ENCODE peak calls at places on chromosomes 4 and X, in four cellular contexts. I is K562, P is GM12878, T is HepG2. J is an unnamed sample.

GRCh38 chr4:40283968-40284367 is 51.2 kb upstream of the CHRNA9 start:
- DNase-seq in I (peak; percentile 30), P (no peak), T (no peak), J (no peak)

GRCh38 chr4:174260099-174260498 is 23.4 kb downstream of the FBXO8 start:
- DNase-seq in I (no peak), P (no peak), T (peak; percentile 70), J (no peak)

GRCh38 chr4:76527666-76528065 is 92.6 kb downstream of the SHROOM3 start:
- DNase-seq in I (no peak), P (no peak), T (no peak), J (no peak)

GRCh38 chrX:151970027-151970426 is 4.4 kb downstream of the GABRE start:
- DNase-seq in I (no peak), P (no peak), T (no peak), J (no peak)

GRCh38 chr4:43992552-43992951 is 456.1 kb downstream of the KCTD8 start:
- DNase-seq in I (no peak), P (no peak), T (no peak), J (no peak)

GRCh38 chr4:54542540-54543041 is 115.2 kb upstream of the KIT start:
- DNase-seq in I (peak; percentile 76), P (no peak), T (no peak), J (no peak)

GRCh38 chrX:39506131-39506530 is 591.6 kb downstream of the BCOR start:
- DNase-seq in I (no peak), P (no peak), T (no peak), J (no peak)

GRCh38 chr4:94339779-94340178 is 2.9 kb downstream of the HPGDS start:
- DNase-seq in I (no peak), P (no peak), T (no peak), J (no peak)

GRCh38 chrX:44874481-44875184 is 1.6 kb downstream of the KDM6A start:
- DNase-seq in I (peak; percentile 31), P (no peak), T (no peak), J (peak; percentile 23)

GRCh38 chrX:130110379-130111219 is at the start of gene ELF4:
- DNase-seq in I (peak; percentile 78), P (no peak), T (no peak), J (peak; percentile 67)

GRCh38 chr4:112099701-112100289 is 45.5 kb upstream of the FAM241A start:
- DNase-seq in I (peak; percentile 35), P (peak; percentile 27), T (peak; percentile 57), J (peak; percentile 30)

GRCh38 chr4:751676-752075 is 46.0 kb downstream of the PCGF3 start:
- DNase-seq in I (no peak), P (no peak), T (no peak), J (no peak)

GRCh38 chr4:156291317-156291716 is 337.7 kb upstream of the CTSO start:
- DNase-seq in I (no peak), P (no peak), T (no peak), J (no peak)

GRCh38 chrX:1361275-1361674 is 24.7 kb downstream of the IL3RA start:
- DNase-seq in I (no peak), P (no peak), T (no peak), J (no peak)

GRCh38 chr4:3487861-3488260 is 24.8 kb downstream of the DOK7 start:
- DNase-seq in I (no peak), P (no peak), T (no peak), J (no peak)

GRCh38 chr4:174534461-174534860 is 12.2 kb upstream of the HPGD start:
- DNase-seq in I (no peak), P (no peak), T (no peak), J (no peak)

GRCh38 chr4:112889619-112890294 is 159.7 kb upstream of the ANK2 start:
- DNase-seq in I (no peak), P (peak; percentile 23), T (no peak), J (no peak)

GRCh38 chrX:22320236-22320635 is 47.5 kb downstream of the CBLL2 start:
- DNase-seq in I (no peak), P (no peak), T (no peak), J (no peak)

GRCh38 chrX:42027367-42028025 is 104.1 kb upstream of the CASK start:
- DNase-seq in I (no peak), P (peak; percentile 1), T (peak; percentile 15), J (no peak)

GRCh38 chrX:45517090-45517973 is 316.7 kb upstream of the DIPK2B start:
- DNase-seq in I (no peak), P (no peak), T (peak; percentile 16), J (no peak)

GRCh38 chrX:72201836-72202536 is 20.4 kb downstream of the PIN4 start:
- DNase-seq in I (no peak), P (no peak), T (no peak), J (no peak)

GRCh38 chrX:151478052-151478451 is 81.0 kb downstream of the VMA21 start:
- DNase-seq in I (no peak), P (no peak), T (no peak), J (no peak)

GRCh38 chr4:7261174-7261573 is 68.8 kb downstream of the SORCS2 start:
- DNase-seq in I (no peak), P (no peak), T (no peak), J (no peak)

GRCh38 chr4:16136771-16137170 is 52.9 kb upstream of the PROM1 start:
- DNase-seq in I (no peak), P (no peak), T (no peak), J (no peak)

GRCh38 chrX:119537487-119537886 is 27.7 kb downstream of the STEEP1 start:
- DNase-seq in I (no peak), P (no peak), T (no peak), J (no peak)

GRCh38 chr4:153750197-153750817 is 9.5 kb downstream of the RNF175 start:
- DNase-seq in I (peak; percentile 29), P (peak; percentile 31), T (peak; percentile 61), J (peak; percentile 76)

GRCh38 chr4:52714597-52715254 is 36.5 kb downstream of the ERVMER34-1 start:
- DNase-seq in I (no peak), P (no peak), T (no peak), J (no peak)

GRCh38 chrX:129318375-129318774 is 204.9 kb downstream of the SMARCA1 start:
- DNase-seq in I (no peak), P (no peak), T (peak; percentile 21), J (peak; percentile 18)

GRCh38 chr4:184514121-184514988 is 40.0 kb upstream of the IRF2 start:
- DNase-seq in I (peak; percentile 26), P (peak; percentile 94), T (no peak), J (no peak)

GRCh38 chr4:76251448-76252270 is at the start of gene FAM47E:
- DNase-seq in I (peak; percentile 25), P (no peak), T (peak; percentile 57), J (peak; percentile 80)

GRCh38 chr4:83282049-83282535 is 2.5 kb downstream of the COQ2 start:
- DNase-seq in I (peak; percentile 22), P (no peak), T (peak; percentile 53), J (peak; percentile 33)

GRCh38 chr4:75672461-75673026 is 667 bp downstream of the G3BP2 start:
- DNase-seq in I (peak; percentile 56), P (peak; percentile 8), T (peak; percentile 36), J (peak; percentile 55)

GRCh38 chr4:37224832-37225231 is 19.7 kb upstream of the NWD2 start:
- DNase-seq in I (no peak), P (no peak), T (no peak), J (no peak)

DNA sequence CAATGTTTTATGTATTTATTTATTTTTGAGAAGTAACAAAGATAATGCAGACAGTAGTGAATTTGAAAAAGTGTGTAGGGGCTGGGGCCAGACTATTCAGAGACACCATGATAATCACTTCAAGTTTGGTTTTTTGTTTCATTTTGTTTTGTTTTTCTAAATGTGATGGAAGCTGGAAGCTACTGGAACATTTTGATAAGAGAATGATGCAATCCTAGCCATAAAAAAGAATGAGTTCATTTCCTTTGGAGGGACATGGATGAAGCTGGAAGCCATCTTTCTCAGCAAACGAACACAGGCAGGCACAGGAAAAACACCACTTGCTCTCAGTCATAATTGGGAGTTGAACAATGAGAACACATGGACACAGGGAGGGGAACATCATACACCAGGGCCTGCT is 706.6 kb upstream of the EPHA5 start:
- DNase-seq in I (no peak), P (no peak), T (no peak), J (no peak)
- TF ChIP-seq FOXK2 in I (no peak), P (no peak), T (no peak), J (no peak)

GRCh38 chr4:145703850-145704528 is 24.0 kb downstream of the C4orf51 start:
- DNase-seq in I (no peak), P (no peak), T (no peak), J (no peak)
- TF ChIP-seq SP1 in I (no peak), P (no peak), T (no peak), J (no peak)

DNA sequence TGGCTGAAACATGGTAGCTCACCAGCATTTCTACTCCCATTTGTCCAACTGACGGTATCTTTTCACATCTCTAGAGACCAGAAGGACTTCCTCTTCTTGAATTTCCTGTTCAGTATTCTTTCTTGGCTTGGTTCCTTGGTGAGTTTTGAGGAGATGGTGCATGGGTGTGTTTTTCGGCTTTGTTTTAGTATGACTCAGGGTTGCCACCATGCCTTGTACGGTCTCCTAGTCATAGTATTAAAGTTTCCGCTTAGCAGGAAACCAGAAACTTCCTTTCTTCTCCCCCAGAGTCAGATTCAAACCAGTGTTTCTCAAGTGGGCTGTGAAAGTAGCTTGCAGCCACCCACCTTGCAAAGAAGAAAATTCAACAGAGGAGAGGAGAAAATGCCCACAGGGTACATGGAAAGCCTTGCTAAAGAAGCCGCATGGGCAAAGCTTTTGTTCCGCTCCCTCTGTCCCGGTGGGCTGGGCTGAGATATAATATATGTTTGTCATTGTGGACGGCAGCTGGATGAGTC is 5.7 kb downstream of the CD99 start:
- DNase-seq in I (no peak), P (peak; percentile 92), T (no peak), J (no peak)
- TF ChIP-seq FOXK2 in I (no peak), P (no peak), T (no peak), J (no peak)

GRCh38 chr4:14115106-14115505 is 487.6 kb upstream of the BOD1L1 start:
- DNase-seq in I (no peak), P (no peak), T (no peak), J (no peak)
- TF ChIP-seq SP1 in I (no peak), P (no peak), T (no peak), J (no peak)

GRCh38 chr4:118904935-118905334 is 16.3 kb downstream of the SYNPO2 start:
- DNase-seq in I (no peak), P (no peak), T (no peak), J (no peak)
- TF ChIP-seq FOXK2 in I (no peak), P (no peak), T (no peak), J (no peak)

DNA sequence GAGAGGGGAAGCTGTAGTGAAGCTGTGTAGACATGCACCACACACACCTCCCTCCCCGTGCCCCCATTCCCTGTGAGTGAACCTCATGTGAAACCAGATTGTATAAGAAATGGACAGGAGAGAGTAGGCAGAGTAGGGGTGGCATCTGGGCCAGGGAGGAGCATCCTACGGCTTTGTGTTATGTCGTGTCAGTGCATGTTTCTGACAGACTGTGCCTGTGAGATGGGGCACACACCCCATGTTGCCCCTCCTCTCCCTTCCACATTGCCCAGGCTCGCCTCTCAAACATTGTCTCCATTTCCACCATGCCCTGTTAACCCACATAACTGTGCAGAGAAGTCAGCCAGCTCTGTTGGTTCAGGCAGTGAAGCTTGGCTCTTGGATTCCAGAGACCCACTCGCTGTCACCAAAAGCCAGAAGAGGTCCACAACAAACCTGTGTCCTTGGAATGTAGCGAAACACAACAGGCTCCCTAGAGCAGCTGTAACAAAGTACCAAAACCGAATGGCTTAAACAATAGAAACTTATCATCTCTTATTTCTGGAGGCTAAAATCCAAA is 56.1 kb downstream of the SLC9A6 start:
- DNase-seq in I (no peak), P (no peak), T (no peak), J (no peak)
- TF ChIP-seq SP1 in I (no peak), P (no peak), T (no peak), J (no peak)

GRCh38 chrX:54043084-54043483 is 1.2 kb downstream of the PHF8 start:
- DNase-seq in I (no peak), P (no peak), T (no peak), J (no peak)
- TF ChIP-seq FOXK2 in I (no peak), P (no peak), T (no peak), J (no peak)

J was measured in HEK293T.